ENCODE peak calls at places on chromosomes 16 and 17, in four cellular contexts. One of them, this sample, is unnamed.

GRCh38 chr16:89536886-89537548 is 23.5 kb upstream of the RPL13 start:
- DNase-seq in K562: no peak
- DNase-seq in HCT116: no peak
- DNase-seq in H1: no peak
- DNase-seq in this sample: no peak

GRCh38 chr17:40111221-40112128 is 10.3 kb upstream of the MSL1 start:
- DNase-seq in HCT116: peak
- DNase-seq in K562: peak
- DNase-seq in H1: peak
- DNase-seq in this sample: peak

GRCh38 chr16:4409081-4409932 is 7.1 kb downstream of the CORO7 start:
- DNase-seq in H1: peak
- DNase-seq in HCT116: no peak
- DNase-seq in K562: no peak
- DNase-seq in this sample: peak

GRCh38 chr17:47999612-48000011 is 28.7 kb downstream of the CDK5RAP3 start:
- DNase-seq in H1: no peak
- DNase-seq in K562: no peak
- DNase-seq in HCT116: no peak
- DNase-seq in this sample: no peak

GRCh38 chr17:1724351-1724868 is at the start of gene WDR81:
- DNase-seq in K562: peak
- DNase-seq in H1: peak
- DNase-seq in HCT116: peak
- DNase-seq in this sample: peak

GRCh38 chr17:77328823-77329740 is 188.3 kb downstream of the SEC14L1 start:
- DNase-seq in H1: no peak
- DNase-seq in K562: no peak
- DNase-seq in HCT116: no peak
- DNase-seq in this sample: no peak

GRCh38 chr17:3735515-3735914 is 11.8 kb downstream of the HASPIN start:
- DNase-seq in H1: no peak
- DNase-seq in K562: no peak
- DNase-seq in HCT116: no peak
- DNase-seq in this sample: no peak

GRCh38 chr17:33572615-33573014 is 279.5 kb upstream of the ASIC2 start:
- DNase-seq in H1: no peak
- DNase-seq in HCT116: no peak
- DNase-seq in K562: no peak
- DNase-seq in this sample: no peak

GRCh38 chr17:27475070-27475673 is 18.9 kb downstream of the KSR1 start:
- DNase-seq in H1: no peak
- DNase-seq in K562: no peak
- DNase-seq in HCT116: no peak
- DNase-seq in this sample: no peak

GRCh38 chr16:81567987-81568748 is 123.6 kb downstream of the CMIP start:
- DNase-seq in K562: no peak
- DNase-seq in H1: no peak
- DNase-seq in HCT116: no peak
- DNase-seq in this sample: no peak

GRCh38 chr16:50448981-50449380 is 80.2 kb upstream of the BRD7 start:
- DNase-seq in K562: no peak
- DNase-seq in H1: no peak
- DNase-seq in HCT116: no peak
- DNase-seq in this sample: no peak

DNA sequence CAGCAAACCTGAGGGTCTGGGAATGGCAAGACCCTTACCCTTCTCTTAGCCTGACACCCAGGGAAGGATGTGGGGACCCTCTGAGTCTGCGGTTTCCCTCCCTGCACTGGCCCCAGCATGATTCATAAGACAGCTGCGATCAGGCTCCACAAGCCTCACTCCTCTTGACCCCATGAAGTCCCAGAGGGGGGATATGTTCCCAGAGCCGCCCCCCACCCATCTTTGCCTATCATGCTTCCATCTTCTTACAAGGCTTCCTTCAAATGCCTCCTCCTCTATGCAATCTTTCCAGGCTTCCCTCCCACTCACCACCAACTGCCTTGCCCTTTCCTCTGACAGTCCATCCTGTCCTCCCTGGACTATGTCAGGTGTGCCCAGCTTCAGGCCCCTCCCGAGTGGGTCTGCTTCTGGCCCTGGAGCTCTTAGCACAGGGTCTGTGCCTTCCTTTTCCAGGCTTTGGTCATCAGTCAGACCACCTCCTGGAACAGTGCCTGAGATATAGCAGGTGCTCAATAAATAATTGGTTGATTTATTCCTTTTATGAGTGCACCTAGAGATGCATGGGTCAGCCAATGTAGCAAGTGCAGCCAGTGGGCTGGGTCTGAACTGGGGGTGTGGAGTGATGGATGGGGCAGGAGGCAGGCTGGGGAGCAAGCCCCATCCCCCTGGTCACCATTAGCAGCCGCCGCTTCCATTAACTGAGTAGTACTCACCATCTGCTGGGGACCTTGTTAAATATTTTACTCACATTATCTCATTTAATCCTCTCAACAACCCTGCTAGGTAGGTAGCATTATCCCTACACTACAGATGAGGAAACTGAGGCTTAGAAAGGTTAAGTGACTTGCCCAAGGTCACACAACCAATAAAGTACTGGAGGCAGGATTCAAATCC is 8.4 kb downstream of the DLX3 start:
- DNase-seq in K562: no peak
- DNase-seq in H1: no peak
- DNase-seq in HCT116: no peak
- DNase-seq in this sample: peak
- TF ChIP-seq SIN3A in K562: no peak
- TF ChIP-seq SIN3A in H1: no peak
- TF ChIP-seq SIN3A in HCT116: no peak
- TF ChIP-seq SIN3A in this sample: no peak

DNA sequence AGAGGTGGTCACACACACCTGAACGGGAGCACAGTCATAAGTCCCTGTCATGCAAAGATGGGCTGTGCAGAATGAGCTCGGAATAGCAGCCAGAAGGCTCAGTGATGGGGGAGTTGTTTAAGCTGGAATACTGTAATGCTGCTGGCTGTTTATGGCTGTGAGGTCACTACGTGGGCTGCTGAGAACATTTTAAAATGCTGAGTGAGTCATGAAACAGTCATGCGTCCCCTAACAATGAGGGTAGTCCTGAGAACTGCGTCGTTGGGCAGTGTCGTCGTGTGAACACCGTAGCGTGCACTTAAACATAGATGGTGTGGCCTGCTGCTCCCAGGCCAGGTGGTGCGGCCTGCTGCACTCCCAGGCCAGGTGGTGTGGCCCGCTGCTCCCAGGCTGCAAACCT is 39.7 kb downstream of the TBCD start:
- DNase-seq in K562: no peak
- DNase-seq in H1: no peak
- DNase-seq in HCT116: no peak
- DNase-seq in this sample: no peak
- TF ChIP-seq MAX in K562: no peak
- TF ChIP-seq MAX in H1: no peak
- TF ChIP-seq MAX in HCT116: no peak
- TF ChIP-seq MAX in this sample: no peak

DNA sequence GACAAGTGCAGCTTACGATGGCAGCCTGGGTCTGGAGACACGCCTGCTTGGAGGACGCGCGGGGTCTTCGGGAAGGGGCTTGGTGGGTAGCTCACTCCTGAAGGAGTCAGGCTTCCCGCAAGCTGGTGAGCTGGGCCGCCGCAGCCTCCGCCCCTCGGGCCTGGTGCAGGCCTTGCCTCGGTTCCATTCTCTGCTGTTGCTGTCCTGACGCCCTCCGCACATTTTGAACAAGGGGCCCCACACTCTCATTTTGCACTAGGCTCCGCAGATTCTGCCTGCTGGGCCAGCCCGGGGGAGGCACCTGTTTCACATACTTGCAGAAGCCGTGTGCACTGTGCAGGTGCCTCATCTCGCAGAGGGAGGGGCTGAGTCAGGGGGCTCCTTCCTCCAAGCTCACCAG is 31.9 kb upstream of the CBX4 start:
- DNase-seq in K562: no peak
- DNase-seq in H1: no peak
- DNase-seq in HCT116: no peak
- DNase-seq in this sample: peak
- TF ChIP-seq SIN3A in K562: no peak
- TF ChIP-seq SIN3A in H1: no peak
- TF ChIP-seq SIN3A in HCT116: no peak
- TF ChIP-seq SIN3A in this sample: no peak

DNA sequence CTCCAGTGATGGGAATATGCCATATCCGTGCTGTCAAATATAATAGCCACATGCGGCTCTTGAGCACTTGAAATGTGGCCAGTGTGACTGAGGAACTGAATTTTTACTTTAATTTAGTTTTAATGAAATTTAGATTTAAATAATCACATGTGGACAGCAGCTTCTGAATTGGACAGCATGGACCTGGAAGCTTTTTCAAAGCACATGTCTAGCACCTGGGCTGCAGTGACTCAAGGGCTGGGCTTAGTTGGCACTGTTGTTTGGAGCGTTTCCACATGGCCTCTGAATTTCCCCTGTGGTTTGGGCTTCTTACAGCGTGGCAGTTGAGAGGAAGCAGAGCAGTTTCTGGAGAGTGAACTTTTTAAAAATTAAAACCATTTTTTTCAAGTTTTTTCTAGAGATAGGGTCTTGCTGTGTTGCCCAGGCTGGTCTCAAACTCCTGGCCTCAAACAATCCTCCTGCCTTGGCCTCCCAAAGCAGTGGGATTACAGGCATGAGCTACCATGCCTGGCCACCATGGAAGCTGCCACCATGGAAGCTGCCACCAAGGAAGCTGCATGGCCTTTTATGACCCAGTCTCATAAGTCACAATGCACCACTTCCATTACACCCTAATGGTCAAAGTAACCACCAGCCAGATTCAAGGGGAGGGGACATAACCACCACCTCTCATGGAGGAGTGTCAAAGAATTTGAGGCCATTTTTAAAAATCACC is 6.7 kb upstream of the TOB1 start:
- DNase-seq in K562: no peak
- DNase-seq in HCT116: no peak
- DNase-seq in H1: no peak
- DNase-seq in this sample: no peak
- TF ChIP-seq MAX in K562: no peak
- TF ChIP-seq MAX in HCT116: no peak
- TF ChIP-seq MAX in H1: no peak
- TF ChIP-seq MAX in this sample: peak

GRCh38 chr17:78709119-78709681 is 72.9 kb downstream of the CYTH1 start:
- DNase-seq in K562: no peak
- DNase-seq in HCT116: no peak
- DNase-seq in H1: no peak
- DNase-seq in this sample: no peak
- TF ChIP-seq SIN3A in K562: no peak
- TF ChIP-seq SIN3A in HCT116: no peak
- TF ChIP-seq SIN3A in H1: no peak
- TF ChIP-seq SIN3A in this sample: no peak

GRCh38 chr17:70297397-70297796 is 128.1 kb downstream of the KCNJ2 start:
- DNase-seq in HCT116: no peak
- DNase-seq in H1: no peak
- DNase-seq in K562: no peak
- DNase-seq in this sample: no peak
- TF ChIP-seq MAX in HCT116: no peak
- TF ChIP-seq MAX in H1: no peak
- TF ChIP-seq MAX in K562: no peak
- TF ChIP-seq MAX in this sample: no peak

This sample was measured in SK-N-SH.